ENCODE peak calls at places on chromosomes 3 and 15, in four cellular contexts. One of them, this sample, is unnamed.

GRCh38 chr3:4583441-4583840 is 90.3 kb downstream of the ITPR1 start:
- DNase-seq in stomach: no peak
- DNase-seq in right atrium auricular region: no peak
- DNase-seq in heart left ventricle: peak
- DNase-seq in this sample: peak

GRCh38 chr3:29642393-29643033 is 361.6 kb downstream of the RBMS3 start:
- DNase-seq in stomach: no peak
- DNase-seq in heart left ventricle: peak
- DNase-seq in right atrium auricular region: no peak
- DNase-seq in this sample: peak

GRCh38 chr3:132029182-132029902 is 5.5 kb downstream of the CPNE4 start:
- DNase-seq in stomach: peak
- DNase-seq in heart left ventricle: peak
- DNase-seq in right atrium auricular region: peak
- DNase-seq in this sample: peak

GRCh38 chr15:34102175-34102925 is 467 bp downstream of the PGBD4 start:
- DNase-seq in right atrium auricular region: no peak
- DNase-seq in heart left ventricle: no peak
- DNase-seq in stomach: no peak
- DNase-seq in this sample: no peak

GRCh38 chr15:95520511-95520910 is 810.0 kb upstream of the NR2F2 start:
- DNase-seq in heart left ventricle: no peak
- DNase-seq in right atrium auricular region: no peak
- DNase-seq in stomach: no peak
- DNase-seq in this sample: no peak

GRCh38 chr3:164737174-164737573 is 341.1 kb downstream of the SI start:
- DNase-seq in heart left ventricle: no peak
- DNase-seq in right atrium auricular region: no peak
- DNase-seq in stomach: no peak
- DNase-seq in this sample: no peak

GRCh38 chr3:41346698-41347097 is 147.4 kb downstream of the CTNNB1 start:
- DNase-seq in right atrium auricular region: no peak
- DNase-seq in stomach: no peak
- DNase-seq in heart left ventricle: no peak
- DNase-seq in this sample: no peak

GRCh38 chr15:70121656-70122297 is 24.1 kb upstream of the TLE3 start:
- DNase-seq in stomach: peak
- DNase-seq in right atrium auricular region: peak
- DNase-seq in heart left ventricle: peak
- DNase-seq in this sample: peak

GRCh38 chr3:191068946-191069813 is 129.9 kb upstream of the OSTN start:
- DNase-seq in stomach: no peak
- DNase-seq in heart left ventricle: no peak
- DNase-seq in right atrium auricular region: no peak
- DNase-seq in this sample: no peak

GRCh38 chr3:107236661-107237375 is 140.4 kb upstream of the CCDC54 start:
- DNase-seq in stomach: no peak
- DNase-seq in right atrium auricular region: no peak
- DNase-seq in heart left ventricle: no peak
- DNase-seq in this sample: no peak

GRCh38 chr3:30294241-30294667 is 312.1 kb upstream of the TGFBR2 start:
- DNase-seq in stomach: no peak
- DNase-seq in right atrium auricular region: no peak
- DNase-seq in heart left ventricle: no peak
- DNase-seq in this sample: no peak

GRCh38 chr3:69290430-69290829 is 95.5 kb downstream of the FRMD4B start:
- DNase-seq in stomach: no peak
- DNase-seq in right atrium auricular region: no peak
- DNase-seq in heart left ventricle: no peak
- DNase-seq in this sample: no peak

GRCh38 chr15:101244039-101244781 is 7.6 kb downstream of the CHSY1 start:
- DNase-seq in heart left ventricle: no peak
- DNase-seq in right atrium auricular region: no peak
- DNase-seq in stomach: no peak
- DNase-seq in this sample: no peak

GRCh38 chr3:126418256-126418530 is 23.5 kb downstream of the CFAP100 start:
- DNase-seq in right atrium auricular region: no peak
- DNase-seq in heart left ventricle: no peak
- DNase-seq in stomach: no peak
- DNase-seq in this sample: no peak

GRCh38 chr3:147758786-147759185 is 349.6 kb downstream of the ZIC1 start:
- DNase-seq in stomach: no peak
- DNase-seq in heart left ventricle: no peak
- DNase-seq in right atrium auricular region: no peak
- DNase-seq in this sample: no peak

GRCh38 chr3:147934316-147935188 is 525.4 kb downstream of the ZIC1 start:
- DNase-seq in heart left ventricle: no peak
- DNase-seq in right atrium auricular region: no peak
- DNase-seq in stomach: no peak
- DNase-seq in this sample: no peak

GRCh38 chr3:10173095-10173925 is 8.6 kb downstream of the IRAK2 start:
- DNase-seq in heart left ventricle: no peak
- DNase-seq in right atrium auricular region: no peak
- DNase-seq in stomach: no peak
- DNase-seq in this sample: no peak

GRCh38 chr3:132536442-132537153 is 60.5 kb upstream of the ACKR4 start:
- DNase-seq in stomach: no peak
- DNase-seq in heart left ventricle: no peak
- DNase-seq in right atrium auricular region: no peak
- DNase-seq in this sample: no peak

GRCh38 chr15:64461577-64462162 is 1.3 kb downstream of the ZNF609 start:
- DNase-seq in stomach: peak
- DNase-seq in heart left ventricle: no peak
- DNase-seq in right atrium auricular region: no peak
- DNase-seq in this sample: peak

GRCh38 chr3:851098-851790 is 241.6 kb upstream of the CNTN6 start:
- DNase-seq in heart left ventricle: no peak
- DNase-seq in stomach: no peak
- DNase-seq in right atrium auricular region: no peak
- DNase-seq in this sample: no peak

GRCh38 chr3:197000211-197000610 is 29.4 kb downstream of the MELTF start:
- DNase-seq in heart left ventricle: peak
- DNase-seq in stomach: no peak
- DNase-seq in right atrium auricular region: no peak
- DNase-seq in this sample: no peak

GRCh38 chr15:48103647-48104046 is 17.1 kb upstream of the SLC24A5 start:
- DNase-seq in heart left ventricle: no peak
- DNase-seq in stomach: no peak
- DNase-seq in right atrium auricular region: no peak
- DNase-seq in this sample: no peak

GRCh38 chr3:34183581-34184313 is 385.3 kb downstream of the PDCD6IP start:
- DNase-seq in stomach: no peak
- DNase-seq in right atrium auricular region: no peak
- DNase-seq in heart left ventricle: no peak
- DNase-seq in this sample: no peak

GRCh38 chr15:63086967-63087366 is 34.7 kb upstream of the LACTB start:
- DNase-seq in right atrium auricular region: no peak
- DNase-seq in stomach: no peak
- DNase-seq in heart left ventricle: no peak
- DNase-seq in this sample: no peak

GRCh38 chr15:60626051-60626450 is 147.1 kb upstream of the ICE2 start:
- DNase-seq in stomach: no peak
- DNase-seq in heart left ventricle: no peak
- DNase-seq in right atrium auricular region: no peak
- DNase-seq in this sample: no peak

GRCh38 chr3:46883252-46884185 is 6.0 kb downstream of the PTH1R start:
- DNase-seq in right atrium auricular region: no peak
- DNase-seq in stomach: no peak
- DNase-seq in heart left ventricle: no peak
- DNase-seq in this sample: no peak
- H3K4me3 ChIP-seq in right atrium auricular region: peak
- H3K4me3 ChIP-seq in stomach: peak
- H3K4me3 ChIP-seq in heart left ventricle: peak
- H3K4me3 ChIP-seq in this sample: peak

GRCh38 chr3:149816326-149816725 is 3.3 kb downstream of the RNF13 start:
- DNase-seq in stomach: no peak
- DNase-seq in heart left ventricle: no peak
- DNase-seq in right atrium auricular region: no peak
- DNase-seq in this sample: no peak
- H3K4me3 ChIP-seq in stomach: no peak
- H3K4me3 ChIP-seq in heart left ventricle: no peak
- H3K4me3 ChIP-seq in right atrium auricular region: no peak
- H3K4me3 ChIP-seq in this sample: no peak

DNA sequence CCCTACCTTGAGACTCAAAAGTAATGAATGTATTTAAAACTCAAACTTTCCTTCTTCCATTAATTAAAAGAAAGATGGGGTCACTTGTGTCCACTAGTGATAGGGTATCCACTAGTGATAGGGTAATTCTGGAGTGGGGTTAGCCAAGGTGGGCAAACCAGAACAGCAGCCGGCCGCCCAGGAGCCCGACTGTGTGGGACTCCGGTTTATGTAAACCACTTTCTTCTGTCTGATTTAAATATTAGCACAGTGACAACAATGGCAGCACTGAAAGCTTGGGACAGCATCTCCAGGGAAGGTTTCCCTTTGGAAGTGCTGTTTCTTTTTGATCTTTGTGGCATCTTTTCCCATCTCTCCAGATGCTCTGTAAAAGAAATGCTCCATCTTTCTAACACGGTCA is 722 bp downstream of the MYZAP start:
- DNase-seq in heart left ventricle: no peak
- DNase-seq in stomach: no peak
- DNase-seq in right atrium auricular region: no peak
- DNase-seq in this sample: no peak
- H3K4me3 ChIP-seq in heart left ventricle: peak
- H3K4me3 ChIP-seq in stomach: peak
- H3K4me3 ChIP-seq in right atrium auricular region: peak
- H3K4me3 ChIP-seq in this sample: peak

GRCh38 chr15:73752817-73753214 is 335 bp downstream of the INSYN1 start:
- DNase-seq in stomach: no peak
- DNase-seq in right atrium auricular region: no peak
- DNase-seq in heart left ventricle: no peak
- DNase-seq in this sample: no peak
- H3K4me3 ChIP-seq in stomach: peak
- H3K4me3 ChIP-seq in right atrium auricular region: peak
- H3K4me3 ChIP-seq in heart left ventricle: peak
- H3K4me3 ChIP-seq in this sample: peak

GRCh38 chr3:150084128-150084527 is 113.4 kb upstream of the PFN2 start:
- DNase-seq in heart left ventricle: no peak
- DNase-seq in stomach: no peak
- DNase-seq in right atrium auricular region: no peak
- DNase-seq in this sample: no peak

GRCh38 chr3:150080058-150080730 is 109.5 kb upstream of the PFN2 start:
- DNase-seq in stomach: no peak
- DNase-seq in heart left ventricle: no peak
- DNase-seq in right atrium auricular region: no peak
- DNase-seq in this sample: no peak

GRCh38 chr3:150083653-150084037 is 113.0 kb upstream of the PFN2 start:
- DNase-seq in right atrium auricular region: no peak
- DNase-seq in stomach: no peak
- DNase-seq in heart left ventricle: no peak
- DNase-seq in this sample: no peak

GRCh38 chr3:150081084-150081483 is 110.4 kb upstream of the PFN2 start:
- DNase-seq in heart left ventricle: no peak
- DNase-seq in stomach: no peak
- DNase-seq in right atrium auricular region: no peak
- DNase-seq in this sample: no peak

GRCh38 chr3:150082898-150083652 is 112.4 kb upstream of the PFN2 start:
- DNase-seq in right atrium auricular region: no peak
- DNase-seq in stomach: no peak
- DNase-seq in heart left ventricle: no peak
- DNase-seq in this sample: no peak
- H3K4me3 ChIP-seq in right atrium auricular region: peak
- H3K4me3 ChIP-seq in stomach: no peak
- H3K4me3 ChIP-seq in heart left ventricle: peak
- H3K4me3 ChIP-seq in this sample: no peak

GRCh38 chr15:92393287-92393993 is at the start of gene ST8SIA2:
- DNase-seq in stomach: no peak
- DNase-seq in right atrium auricular region: no peak
- DNase-seq in heart left ventricle: no peak
- DNase-seq in this sample: no peak
- H3K4me3 ChIP-seq in stomach: peak
- H3K4me3 ChIP-seq in right atrium auricular region: peak
- H3K4me3 ChIP-seq in heart left ventricle: peak
- H3K4me3 ChIP-seq in this sample: peak

GRCh38 chr3:123394391-123395022 is 54.4 kb downstream of the ADCY5 start:
- DNase-seq in right atrium auricular region: no peak
- DNase-seq in heart left ventricle: peak
- DNase-seq in stomach: no peak
- DNase-seq in this sample: no peak
- H3K4me3 ChIP-seq in right atrium auricular region: no peak
- H3K4me3 ChIP-seq in heart left ventricle: no peak
- H3K4me3 ChIP-seq in stomach: no peak
- H3K4me3 ChIP-seq in this sample: no peak